ENCODE peak calls at places on chromosomes 5 and 9, in five cellular contexts. H is adipocyte, L is neuronal stem cell, S is mammary epithelial cell, P is GM23248. C is an unnamed sample.
A peak's percentile ranks its signal among the peaks of the same experiment; 100 is the strongest.

GRCh38 chr9:133973791-133974630 is 18.1 kb downstream of the VAV2 start:
- DNase-seq in S (no peak), H (no peak), P (no peak), L (no peak), C (no peak)

GRCh38 chr9:74742176-74742575 is 145.5 kb downstream of the TRPM6 start:
- DNase-seq in S (no peak), H (no peak), P (no peak), L (no peak), C (no peak)

GRCh38 chr9:38144421-38144820 is 75.4 kb upstream of the SHB start:
- DNase-seq in L (no peak), S (peak; percentile 73), H (peak; percentile 12), P (peak; percentile 44), C (peak; percentile 24)

GRCh38 chr5:150778517-150779396 is at the start of gene SMIM3:
- DNase-seq in S (peak; percentile 72), H (peak; percentile 95), P (peak; percentile 86), L (peak; percentile 71), C (peak; percentile 94)

GRCh38 chr5:138905541-138905940 is 30.4 kb upstream of the LRRTM2 start:
- DNase-seq in L (no peak), H (peak; percentile 29), P (peak; percentile 65), S (peak; percentile 41), C (no peak)

GRCh38 chr9:17349816-17350215 is 215.0 kb downstream of the CNTLN start:
- DNase-seq in S (no peak), L (no peak), H (peak; percentile 36), P (peak; percentile 39), C (no peak)

GRCh38 chr9:113511047-113511521 is 47.6 kb downstream of the RGS3 start:
- DNase-seq in H (no peak), S (no peak), L (no peak), P (no peak), C (no peak)

GRCh38 chr9:134863941-134864820 is 16.4 kb upstream of the FCN2 start:
- DNase-seq in S (no peak), P (no peak), L (no peak), H (no peak), C (peak; percentile 38)

GRCh38 chr5:68428232-68428811 is 212.8 kb downstream of the PIK3R1 start:
- DNase-seq in S (no peak), P (peak; percentile 54), L (no peak), H (no peak), C (no peak)

GRCh38 chr9:136847065-136847826 is 2.0 kb upstream of the PHPT1 start:
- DNase-seq in S (no peak), H (peak; percentile 88), L (peak; percentile 70), P (peak; percentile 66), C (peak; percentile 95)

GRCh38 chr5:107104774-107105050 is 566.0 kb downstream of the EFNA5 start:
- DNase-seq in H (no peak), S (no peak), L (no peak), P (no peak), C (peak; percentile 73)

GRCh38 chr5:121174351-121174750 is 677.3 kb upstream of the FTMT start:
- DNase-seq in S (no peak), H (peak; percentile 81), P (peak; percentile 3), L (no peak), C (no peak)

GRCh38 chr5:176337913-176338312 is 23.7 kb downstream of the KIAA1191 start:
- DNase-seq in P (no peak), H (no peak), S (no peak), L (no peak), C (no peak)

GRCh38 chr9:72592501-72593403 is 71.3 kb downstream of the TMC1 start:
- DNase-seq in H (peak; percentile 85), S (peak; percentile 46), L (peak; percentile 50), P (peak; percentile 74), C (peak; percentile 56)

GRCh38 chr5:110386782-110387181 is 339.7 kb downstream of the TMEM232 start:
- DNase-seq in P (peak; percentile 82), S (no peak), L (no peak), H (peak; percentile 62), C (no peak)

GRCh38 chr9:27528886-27529315 is 713 bp downstream of the MOB3B start:
- DNase-seq in P (peak; percentile 38), S (peak; percentile 83), H (peak; percentile 44), L (peak; percentile 61), C (peak; percentile 87)

GRCh38 chr5:55220433-55221185 is 6.5 kb downstream of the MCIDAS start:
- DNase-seq in L (no peak), S (no peak), H (peak; percentile 21), P (peak; percentile 58), C (peak; percentile 91)

GRCh38 chr9:124110307-124110915 is 98.8 kb downstream of the LHX2 start:
- DNase-seq in P (peak; percentile 81), H (peak; percentile 77), S (peak; percentile 50), L (peak; percentile 83), C (peak; percentile 94)

GRCh38 chr9:14778565-14778964 is 56.0 kb upstream of the CER1 start:
- DNase-seq in L (no peak), S (no peak), P (no peak), H (no peak), C (no peak)

GRCh38 chr5:111242606-111243005 is 18.4 kb downstream of the CAMK4 start:
- DNase-seq in S (no peak), L (no peak), P (no peak), H (no peak), C (no peak)

GRCh38 chr5:59597690-59598546 is 295.6 kb downstream of the PDE4D start:
- DNase-seq in P (no peak), L (no peak), S (no peak), H (no peak), C (no peak)

GRCh38 chr5:131379723-131380122 is 115.9 kb downstream of the CDC42SE2 start:
- DNase-seq in S (no peak), L (no peak), P (no peak), H (no peak), C (no peak)

GRCh38 chr5:127942246-127943060 is 141.1 kb upstream of the SLC12A2 start:
- DNase-seq in S (peak; percentile 24), L (no peak), H (peak; percentile 33), P (peak; percentile 17), C (no peak)

GRCh38 chr9:98866435-98867108 is 59.1 kb downstream of the GALNT12 start:
- DNase-seq in S (peak; percentile 54), L (no peak), P (peak; percentile 40), H (no peak), C (no peak)

GRCh38 chr5:43295202-43295601 is 18.0 kb downstream of the HMGCS1 start:
- DNase-seq in H (no peak), L (no peak), P (no peak), S (no peak), C (no peak)
- H3K9ac ChIP-seq in H (no peak overlapping the region), L (no peak overlapping the region), P (no peak overlapping the region), S (no peak overlapping the region), C (no peak overlapping the region)

DNA sequence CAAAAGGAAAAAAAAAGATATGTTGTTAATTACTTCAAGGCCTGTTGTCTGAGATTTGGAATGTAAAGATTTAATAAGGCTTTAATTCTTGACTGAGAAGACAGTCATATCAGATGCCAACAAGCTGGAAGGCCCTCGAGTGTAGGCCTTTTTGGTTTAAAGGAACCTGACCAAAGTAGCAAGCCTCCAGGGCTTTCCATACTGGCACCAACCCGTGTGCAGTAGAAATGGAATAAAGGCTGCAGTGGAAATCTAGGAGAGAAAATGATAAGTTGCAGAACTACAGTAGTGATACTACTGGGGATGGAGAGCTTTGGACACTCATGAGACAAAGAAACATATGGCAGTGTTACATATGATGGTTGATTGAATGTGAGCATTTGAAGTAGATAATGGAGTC is 358.0 kb downstream of the TAF11L14 start:
- DNase-seq in S (no peak), L (no peak), H (no peak), P (no peak), C (no peak)
- H3K9me3 ChIP-seq in S (no peaks in the 10 kb centered on the region), L (no peaks in the 10 kb centered on the region), H (no peaks in the 10 kb centered on the region), P (no peaks in the 10 kb centered on the region), C (no peaks in the 10 kb centered on the region)

GRCh38 chr9:34588671-34589370 is 703 bp downstream of the CNTFR start:
- DNase-seq in H (peak; percentile 22), L (no peak), S (no peak), P (no peak), C (no peak)
- H3K4me3 ChIP-seq in H (peak overlapping the region; percentile 84), L (peak overlapping the region; percentile 84), S (no peak overlapping the region), P (no peak overlapping the region), C (peak overlapping the region; percentile 74)

GRCh38 chr5:143397302-143398052 is 6.0 kb downstream of the NR3C1 start:
- DNase-seq in P (no peak), S (peak; percentile 23), L (no peak), H (no peak), C (no peak)
- H3K9ac ChIP-seq in P (peak overlapping the region; percentile 99), S (peak overlapping the region; percentile 94), L (no peak overlapping the region), H (peak overlapping the region; percentile 97), C (no peak overlapping the region)

DNA sequence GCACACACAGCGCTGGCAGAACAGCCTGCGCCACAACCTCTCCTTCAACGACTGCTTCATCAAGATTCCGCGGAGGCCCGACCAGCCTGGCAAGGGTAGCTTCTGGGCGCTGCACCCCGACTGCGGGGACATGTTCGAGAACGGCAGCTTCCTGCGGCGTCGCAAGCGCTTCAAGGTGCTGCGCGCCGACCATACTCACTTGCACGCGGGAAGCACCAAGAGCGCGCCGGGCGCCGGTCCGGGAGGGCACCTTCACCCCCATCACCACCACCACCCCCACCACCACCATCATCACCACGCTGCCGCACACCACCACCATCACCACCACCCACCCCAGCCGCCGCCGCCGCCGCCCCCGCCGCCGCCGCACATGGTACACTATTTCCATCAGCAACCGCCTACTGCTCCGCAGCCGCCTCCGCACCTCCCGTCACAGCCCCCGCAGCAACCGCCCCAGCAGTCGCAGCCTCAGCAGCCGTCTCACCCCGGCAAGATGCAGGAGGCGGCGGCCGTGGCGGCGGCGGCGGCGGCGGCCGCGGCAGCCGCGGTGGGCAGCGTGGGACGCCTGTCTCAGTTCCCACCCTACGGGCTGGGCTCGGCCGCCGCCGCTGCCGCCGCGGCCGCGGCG is 469 bp downstream of the FOXB2 start:
- DNase-seq in H (no peak), S (no peak), L (no peak), P (no peak), C (peak; percentile 81)
- H3K9me3 ChIP-seq in H (peaks cover 18% of the 10 kb centered on the region), S (peaks cover 5% of the 10 kb centered on the region), L (no peaks in the 10 kb centered on the region), P (no peaks in the 10 kb centered on the region), C (no peaks in the 10 kb centered on the region)

GRCh38 chr5:157690690-157691433 is 19.5 kb downstream of the C5orf52 start:
- DNase-seq in L (no peak), P (no peak), S (no peak), H (no peak), C (peak; percentile 34)
- H3K4me3 ChIP-seq in L (no peak overlapping the region), P (peak overlapping the region; percentile 60), S (no peak overlapping the region), H (no peak overlapping the region), C (no peak overlapping the region)

GRCh38 chr9:93962041-93962440 is 6.9 kb upstream of the BARX1 start:
- DNase-seq in S (no peak), P (peak; percentile 39), L (no peak), H (no peak), C (no peak)

GRCh38 chr9:93958875-93959682 is 3.9 kb upstream of the BARX1 start:
- DNase-seq in P (peak; percentile 63), S (no peak), L (no peak), H (peak; percentile 65), C (peak; percentile 79)

GRCh38 chr9:93960971-93961841 is 6.1 kb upstream of the BARX1 start:
- DNase-seq in H (no peak), P (no peak), S (no peak), L (no peak), C (peak; percentile 53)

GRCh38 chr9:93959739-93960154 is 4.6 kb upstream of the BARX1 start:
- DNase-seq in H (no peak), S (no peak), L (no peak), P (no peak), C (no peak)

GRCh38 chr9:93960221-93960970 is 5.2 kb upstream of the BARX1 start:
- DNase-seq in L (no peak), H (no peak), S (no peak), P (peak; percentile 35), C (peak; percentile 83)
- H3K9ac ChIP-seq in L (no peak overlapping the region), H (no peak overlapping the region), S (no peak overlapping the region), P (no peak overlapping the region), C (no peak overlapping the region)